ENCODE peak calls at places on chromosomes 11 and 22, in seven cellular contexts. K, O, A, H, Z, M and J are unnamed samples.

GRCh38 chr22:49727191-49727880 is 100.3 kb downstream of the BRD1 start:
- DNase-seq in A (no peak), H (no peak), O (no peak), M (no peak), K (no peak), Z (no peak), J (no peak)

GRCh38 chr11:1088927-1089737 is 14.5 kb downstream of the MUC2 start:
- DNase-seq in M (no peak), O (no peak), Z (no peak), H (no peak), K (no peak), A (no peak), J (no peak)

GRCh38 chr22:20256562-20257473 is 11.3 kb downstream of the RTN4R start:
- DNase-seq in Z (no peak), O (no peak), H (no peak), A (no peak), M (no peak), K (no peak), J (no peak)

GRCh38 chr11:43943357-43943930 is 1.0 kb downstream of the C11orf96 start:
- DNase-seq in O (no peak), H (no peak), Z (peak), M (peak), K (no peak), A (peak), J (peak)

GRCh38 chr22:32327596-32328171 is 30.0 kb upstream of the RFPL3 start:
- DNase-seq in H (no peak), O (no peak), Z (no peak), M (no peak), A (no peak), K (no peak), J (no peak)

GRCh38 chr11:36300651-36301050 is 4.6 kb downstream of the PRR5L start:
- DNase-seq in Z (peak), O (no peak), K (peak), M (peak), H (no peak), A (no peak), J (peak)

GRCh38 chr22:44111562-44112155 is 69.1 kb upstream of the PARVG start:
- DNase-seq in H (no peak), A (no peak), K (no peak), Z (no peak), M (no peak), O (no peak), J (no peak)

GRCh38 chr11:79332017-79332416 is 108.8 kb downstream of the TENM4 start:
- DNase-seq in M (no peak), Z (no peak), K (no peak), O (no peak), A (no peak), H (no peak), J (peak)

GRCh38 chr22:49345896-49346295 is 481.8 kb downstream of the BRD1 start:
- DNase-seq in M (no peak), H (no peak), Z (no peak), K (no peak), O (no peak), A (no peak), J (no peak)

GRCh38 chr11:75450826-75451783 is 18.1 kb upstream of the KLHL35 start:
- DNase-seq in K (no peak), M (no peak), O (peak), Z (no peak), H (peak), A (no peak), J (no peak)

GRCh38 chr11:78292109-78292803 is 103.5 kb downstream of the USP35 start:
- DNase-seq in H (peak), M (no peak), Z (no peak), K (no peak), O (no peak), A (no peak), J (no peak)

GRCh38 chr22:32482708-32483107 is 8.1 kb downstream of the FBXO7 start:
- DNase-seq in H (no peak), Z (peak), O (no peak), K (peak), M (peak), A (no peak), J (no peak)

GRCh38 chr11:69664901-69665300 is 10.3 kb downstream of the LTO1 start:
- DNase-seq in Z (no peak), H (no peak), O (no peak), K (no peak), A (no peak), M (no peak), J (no peak)

GRCh38 chr11:61667684-61668320 is 12.4 kb upstream of the DAGLA start:
- DNase-seq in Z (no peak), K (no peak), O (peak), H (no peak), M (no peak), A (no peak), J (no peak)

GRCh38 chr11:11427185-11427944 is 74.3 kb upstream of the CSNK2A3 start:
- DNase-seq in O (no peak), M (no peak), Z (no peak), H (no peak), K (no peak), A (no peak), J (no peak)

DNA sequence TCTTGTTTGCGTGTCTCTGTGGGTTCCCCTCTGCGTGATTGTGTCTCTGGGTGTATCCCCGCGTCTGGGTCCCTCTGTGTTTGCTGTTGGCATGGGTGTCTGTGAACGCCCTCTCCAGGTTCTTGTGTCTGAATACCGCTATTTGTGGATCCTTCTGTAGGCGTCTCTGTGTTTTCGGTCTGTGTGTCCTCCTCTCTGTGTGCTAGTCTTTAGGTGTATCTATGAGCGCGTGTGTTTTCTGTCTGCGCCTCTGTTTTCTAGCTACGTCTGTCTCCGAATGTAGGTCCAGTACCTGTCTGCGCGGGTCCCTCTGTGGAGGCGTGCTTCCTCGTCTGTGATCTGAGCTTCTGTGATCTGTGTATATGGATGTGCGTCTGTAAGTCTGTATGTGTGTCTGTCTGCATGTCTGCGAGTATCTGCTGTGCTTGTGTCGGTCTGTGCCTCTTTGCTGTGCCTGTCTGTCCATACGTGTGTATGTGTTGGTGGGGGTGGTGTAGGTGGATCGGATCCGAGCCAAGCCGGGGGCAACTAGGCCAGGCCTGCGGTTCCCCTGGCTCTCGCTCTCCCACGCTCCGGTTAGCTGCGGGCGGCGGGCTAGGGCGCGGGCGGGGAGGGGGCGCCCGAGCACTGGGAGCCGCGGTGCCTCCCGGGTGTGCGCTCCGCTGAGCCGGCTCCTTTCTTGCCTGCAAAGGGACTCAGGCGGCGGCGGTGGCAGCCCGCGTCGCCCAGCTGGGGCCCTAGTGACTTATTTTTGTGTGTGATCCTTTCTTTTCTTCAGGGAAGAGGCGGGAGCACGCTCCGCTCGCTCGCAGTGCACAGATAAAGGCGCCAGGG is 105.3 kb upstream of the E2F8 start:
- DNase-seq in K (no peak), Z (no peak), O (peak), M (peak), H (no peak), A (peak), J (peak)
- H3K4me2 ChIP-seq in K (peak), Z (peak), O (peak), M (peak), H (no peak), A (no peak), J (peak)

DNA sequence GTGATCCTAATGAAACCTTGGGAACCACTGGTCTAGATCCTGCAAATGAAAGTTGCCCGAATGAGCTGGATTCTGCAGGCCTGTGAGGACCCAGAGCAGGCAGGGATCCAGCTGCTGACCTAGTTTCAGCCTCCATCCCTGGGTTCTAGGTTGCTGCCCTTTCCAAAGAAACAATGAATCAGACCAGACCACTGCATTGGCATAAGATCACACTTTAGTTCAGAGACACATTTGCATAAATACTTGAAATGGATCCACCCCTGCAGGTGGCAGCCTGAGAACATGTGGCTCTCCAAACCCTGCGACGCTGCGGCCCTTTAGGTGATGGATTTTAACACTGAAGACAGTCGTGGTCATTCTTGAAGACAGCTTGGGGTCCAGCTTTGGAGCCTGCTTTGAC is 23.7 kb downstream of the ADAMTS8 start:
- DNase-seq in Z (no peak), O (no peak), K (no peak), M (no peak), H (no peak), A (no peak), J (peak)
- H3K9ac ChIP-seq in Z (no peak), O (no peak), K (no peak), M (no peak), H (no peak), A (no peak), J (no peak)

GRCh38 chr11:76756341-76756771 is 26.8 kb upstream of the TSKU start:
- DNase-seq in A (no peak), M (no peak), H (no peak), Z (no peak), O (no peak), K (no peak), J (no peak)

GRCh38 chr11:76761959-76762358 is 21.2 kb upstream of the TSKU start:
- DNase-seq in M (no peak), K (no peak), A (no peak), H (no peak), Z (no peak), O (no peak), J (no peak)

GRCh38 chr11:76762867-76763572 is 20.1 kb upstream of the TSKU start:
- DNase-seq in Z (no peak), M (no peak), O (no peak), K (no peak), H (no peak), A (no peak), J (no peak)

GRCh38 chr11:76759092-76759491 is 24.1 kb upstream of the TSKU start:
- DNase-seq in A (no peak), M (no peak), K (no peak), O (peak), Z (no peak), H (no peak), J (no peak)

DNA sequence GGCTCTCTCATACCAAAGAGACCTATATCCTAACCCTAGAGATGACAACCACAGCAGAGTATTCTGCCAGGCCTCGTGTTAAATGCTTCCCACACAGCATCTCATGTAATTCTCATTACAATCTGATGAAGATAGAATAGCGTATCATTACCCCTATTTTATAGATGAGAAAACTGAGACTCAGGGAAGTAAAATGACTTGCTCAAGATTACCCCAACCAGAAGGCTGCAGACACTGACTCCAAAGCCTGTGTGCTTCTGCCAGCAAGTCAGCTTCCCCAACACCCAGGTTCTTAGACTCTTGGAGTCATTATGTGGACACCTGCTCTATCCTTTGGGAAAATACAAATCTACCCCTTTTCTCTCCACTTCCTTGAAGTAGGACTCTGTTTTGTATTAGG is 23.6 kb upstream of the TSKU start:
- DNase-seq in M (no peak), A (no peak), K (no peak), O (no peak), H (no peak), Z (no peak), J (no peak)
- H3K27ac ChIP-seq in M (no peak), A (no peak), K (no peak), O (no peak), H (no peak), Z (no peak), J (no peak)

GRCh38 chr11:65921033-65921555 is 1.9 kb downstream of the DRAP1 start:
- DNase-seq in A (no peak), Z (no peak), O (no peak), H (no peak), K (no peak), M (peak), J (no peak)
- H3K4me2 ChIP-seq in A (no peak), Z (peak), O (no peak), H (peak), K (peak), M (peak), J (peak)

DNA sequence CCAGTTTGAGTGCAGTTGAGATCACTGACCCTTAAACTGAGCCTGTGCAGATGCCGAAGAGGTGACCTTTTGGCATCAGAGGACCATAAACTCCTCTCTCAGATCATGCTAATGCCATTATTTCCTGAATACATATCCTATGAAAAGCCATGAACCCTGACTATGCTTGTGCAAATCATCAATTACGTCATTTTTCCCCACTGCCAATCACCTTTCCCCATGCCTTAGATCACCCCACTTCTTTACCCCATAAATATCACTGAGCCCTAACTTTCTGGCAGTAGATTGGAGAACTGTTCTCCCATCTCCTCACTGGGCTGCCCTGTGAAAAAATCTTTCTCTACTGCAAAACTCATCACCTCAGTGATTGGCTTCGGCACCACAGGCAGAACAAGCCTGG is 32.9 kb downstream of the MTNR1B start:
- DNase-seq in K (no peak), A (no peak), M (no peak), Z (no peak), O (no peak), H (no peak), J (no peak)
- H3K9ac ChIP-seq in K (no peak), A (no peak), M (no peak), Z (no peak), O (no peak), H (no peak), J (no peak)

DNA sequence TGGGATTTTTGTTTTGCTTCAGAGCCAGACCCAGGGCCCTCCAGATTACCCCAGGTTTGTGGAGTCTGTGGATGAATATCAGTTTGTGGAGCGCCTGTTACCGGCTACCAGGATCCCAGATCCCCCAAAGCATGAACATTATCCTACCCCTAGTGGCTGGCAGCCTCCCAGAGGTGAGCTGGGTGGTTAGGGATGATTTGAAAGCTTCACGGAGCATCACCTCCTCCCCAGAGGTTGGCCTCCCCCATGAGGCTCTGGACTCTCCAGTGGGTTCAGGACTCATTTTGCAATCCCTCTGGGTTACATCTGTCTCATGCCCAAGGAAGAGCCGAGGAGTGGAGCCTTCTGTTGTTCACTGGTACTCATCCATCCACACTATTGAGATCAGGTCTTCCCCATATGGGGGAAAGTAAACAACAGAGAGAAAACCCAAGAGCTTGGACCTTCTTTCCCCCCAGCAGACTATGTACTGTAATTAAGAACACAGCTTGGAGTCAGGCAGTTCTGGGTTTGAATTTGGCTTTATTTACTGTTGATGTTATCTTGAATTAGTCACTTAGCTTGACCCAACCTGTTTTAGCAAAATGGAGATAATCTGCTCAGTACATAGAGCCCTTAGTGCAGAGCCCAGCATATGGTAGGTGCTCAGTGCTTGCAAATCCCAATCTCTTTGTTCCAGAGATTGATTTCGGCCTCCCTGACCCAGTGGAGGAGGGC is 2.5 kb downstream of the MRPL49 start:
- DNase-seq in Z (no peak), A (no peak), M (no peak), K (no peak), O (no peak), H (no peak), J (no peak)
- H3K27ac ChIP-seq in Z (no peak), A (no peak), M (peak), K (no peak), O (no peak), H (no peak), J (no peak)

GRCh38 chr11:55669376-55669775 is 7.4 kb downstream of the OR4C6 start:
- DNase-seq in O (no peak), A (no peak), Z (no peak), H (no peak), K (no peak), M (no peak), J (no peak)
- H3K4me2 ChIP-seq in O (no peak), A (no peak), Z (no peak), H (no peak), K (no peak), M (no peak), J (no peak)

DNA sequence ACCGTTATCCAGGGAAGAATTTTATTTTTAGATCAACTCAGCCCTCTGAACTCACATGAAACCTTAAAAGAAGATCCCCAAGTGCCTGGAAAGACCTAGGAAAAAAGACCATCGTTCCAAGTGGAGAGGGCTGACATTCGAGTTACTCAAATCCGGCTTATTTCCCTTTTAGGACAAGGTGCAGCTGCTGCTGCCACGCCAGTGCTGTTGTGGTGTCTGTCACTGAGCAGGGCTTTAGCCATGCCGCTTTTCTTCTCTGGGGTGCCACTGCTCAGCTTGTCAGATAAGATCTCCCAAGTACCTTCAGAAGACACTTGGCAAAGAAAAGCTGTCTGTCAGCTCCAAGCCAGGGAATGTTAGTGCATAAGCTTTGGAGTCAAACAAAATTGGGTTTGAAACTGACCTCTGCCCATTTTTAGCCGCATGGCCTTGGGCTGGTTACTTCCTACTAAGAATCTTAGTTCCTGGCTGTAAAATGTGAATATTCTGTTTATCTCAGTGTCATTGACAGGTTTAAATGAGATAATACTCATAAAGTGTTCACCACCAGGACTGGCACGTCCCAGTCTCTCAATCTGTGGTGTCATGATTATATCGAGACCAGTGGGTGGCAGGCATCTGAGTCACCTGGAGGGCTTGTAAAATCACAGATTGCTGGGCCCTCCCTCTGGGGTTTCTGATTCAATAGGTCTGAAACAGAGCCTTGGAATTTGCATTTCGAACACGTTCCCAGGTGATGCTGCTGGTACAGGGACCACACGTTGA is 117.5 kb downstream of the PKNOX2 start:
- DNase-seq in O (peak), K (no peak), A (no peak), H (no peak), Z (no peak), M (peak), J (peak)
- H3K9ac ChIP-seq in O (no peak), K (no peak), A (no peak), H (no peak), Z (no peak), M (no peak), J (no peak)

GRCh38 chr11:72716291-72716690 is 35.9 kb downstream of the ARAP1 start:
- DNase-seq in O (peak), H (no peak), K (no peak), M (no peak), A (peak), Z (peak), J (peak)

GRCh38 chr11:72716788-72717435 is 35.3 kb downstream of the ARAP1 start:
- DNase-seq in Z (no peak), K (no peak), M (no peak), O (no peak), H (no peak), A (no peak), J (no peak)

GRCh38 chr11:72719551-72719950 is 32.7 kb downstream of the ARAP1 start:
- DNase-seq in K (no peak), H (no peak), M (no peak), A (no peak), O (no peak), Z (no peak), J (no peak)

GRCh38 chr11:72719144-72719543 is 33.1 kb downstream of the ARAP1 start:
- DNase-seq in O (no peak), H (no peak), K (peak), M (peak), A (peak), Z (peak), J (peak)

DNA sequence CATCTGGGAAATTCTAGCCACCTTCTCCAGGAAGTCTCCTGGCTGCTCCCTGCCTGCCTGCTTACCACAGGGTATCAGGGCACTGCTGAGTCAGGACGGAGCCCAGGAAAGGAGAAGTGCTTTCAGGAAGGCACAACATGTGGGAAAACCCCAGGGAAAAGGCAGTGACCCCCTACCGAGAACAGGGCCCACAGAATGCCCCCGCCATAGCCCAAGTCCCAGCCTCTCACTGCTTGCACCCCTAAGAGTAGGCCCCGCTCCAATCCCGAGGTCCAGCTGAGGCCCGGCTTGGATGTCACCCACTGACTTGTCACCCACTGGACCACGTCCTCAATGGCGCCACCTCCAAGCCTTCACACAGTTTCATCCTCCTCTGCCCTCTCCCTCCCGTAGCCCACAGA is 34.1 kb downstream of the ARAP1 start:
- DNase-seq in K (no peak), H (no peak), M (no peak), A (no peak), Z (no peak), O (no peak), J (no peak)
- H3K27ac ChIP-seq in K (no peak), H (no peak), M (no peak), A (no peak), Z (no peak), O (no peak), J (no peak)